ENCODE peak calls at places on chromosomes 5 and 9, in four cellular contexts. J, B, Z and M are unnamed samples.

GRCh38 chr5:83474170-83474796 is 2.7 kb downstream of the VCAN start:
- DNase-seq in J (peak; percentile 94), B (peak; percentile 70), Z (peak; percentile 92), M (peak; percentile 91)

GRCh38 chr5:76314643-76315042 is 88.4 kb upstream of the IQGAP2 start:
- DNase-seq in B (no peak), J (no peak), Z (no peak), M (no peak)

GRCh38 chr9:113533335-113534225 is 70.1 kb downstream of the RGS3 start:
- DNase-seq in B (no peak), Z (no peak), J (no peak), M (no peak)

GRCh38 chr5:108579236-108579635 is 168.5 kb upstream of the FER start:
- DNase-seq in J (peak; percentile 2), Z (no peak), B (no peak), M (no peak)

GRCh38 chr5:79193643-79194042 is 42.3 kb upstream of the JMY start:
- DNase-seq in B (no peak), Z (no peak), J (peak; percentile 57), M (no peak)

GRCh38 chr5:176870110-176870591 is 29.0 kb downstream of the HK3 start:
- DNase-seq in B (peak; percentile 68), J (peak; percentile 73), Z (no peak), M (peak; percentile 99)

GRCh38 chr5:126499742-126500396 is 76.7 kb downstream of the GRAMD2B start:
- DNase-seq in Z (no peak), J (peak; percentile 41), B (no peak), M (no peak)

GRCh38 chr9:130607640-130608420 is 28.5 kb downstream of the FUBP3 start:
- DNase-seq in B (no peak), J (peak; percentile 56), Z (no peak), M (peak; percentile 94)

GRCh38 chr9:127578627-127578951 is 33.5 kb upstream of the STXBP1 start:
- DNase-seq in B (no peak), J (no peak), Z (no peak), M (peak; percentile 71)

GRCh38 chr5:39156082-39156481 is 63.3 kb downstream of the FYB1 start:
- DNase-seq in J (no peak), Z (no peak), B (no peak), M (no peak)

GRCh38 chr9:80976417-80976816 is 712.9 kb downstream of the TLE1 start:
- DNase-seq in B (no peak), J (no peak), Z (no peak), M (no peak)

GRCh38 chr9:87350915-87351314 is 146.8 kb upstream of the DAPK1 start:
- DNase-seq in J (peak; percentile 34), Z (no peak), B (no peak), M (no peak)

GRCh38 chr9:4490705-4491620 is 695 bp downstream of the SLC1A1 start:
- DNase-seq in Z (no peak), B (no peak), J (peak; percentile 56), M (peak; percentile 49)

GRCh38 chr9:110440161-110440560 is 102.5 kb upstream of the TXNDC8 start:
- DNase-seq in B (no peak), Z (no peak), J (peak; percentile 94), M (peak; percentile 93)

GRCh38 chr5:56585466-56585865 is 229.9 kb upstream of the MAP3K1 start:
- DNase-seq in Z (no peak), B (no peak), J (peak; percentile 63), M (no peak)

GRCh38 chr9:137267933-137268355 is 9.6 kb upstream of the TOR4A start:
- DNase-seq in B (no peak), J (no peak), Z (no peak), M (peak; percentile 96)

GRCh38 chr5:173646684-173647083 is 30.2 kb upstream of the BOD1 start:
- DNase-seq in Z (no peak), J (no peak), B (no peak), M (no peak)

GRCh38 chr9:69339620-69340019 is 14.6 kb downstream of the ENTREP1 start:
- DNase-seq in J (no peak), B (no peak), Z (no peak), M (no peak)

GRCh38 chr5:359301-359897 is 37.9 kb downstream of the AHRR start:
- DNase-seq in Z (peak; percentile 3), B (no peak), J (no peak), M (peak; percentile 50)

GRCh38 chr9:36793277-36793676 is 220.6 kb downstream of the MELK start:
- DNase-seq in Z (peak; percentile 55), J (no peak), B (no peak), M (no peak)

GRCh38 chr9:101880846-101881245 is 142.4 kb upstream of the GRIN3A start:
- DNase-seq in J (no peak), Z (no peak), B (no peak), M (no peak)

GRCh38 chr5:137572042-137572695 is 73.0 kb upstream of the SPOCK1 start:
- DNase-seq in J (peak; percentile 46), Z (no peak), B (no peak), M (peak; percentile 81)

GRCh38 chr5:72509401-72509800 is 2.2 kb upstream of the ZNF366 start:
- DNase-seq in B (no peak), Z (peak; percentile 25), J (peak; percentile 55), M (no peak)

GRCh38 chr5:172683264-172683663 is 42.2 kb downstream of the NEURL1B start:
- DNase-seq in Z (no peak), J (no peak), B (no peak), M (peak; percentile 30)

GRCh38 chr9:120882935-120883607 is 6.1 kb upstream of the PHF19 start:
- DNase-seq in Z (no peak), J (no peak), B (no peak), M (no peak)

GRCh38 chr5:68180286-68181038 is 35.1 kb upstream of the PIK3R1 start:
- DNase-seq in B (no peak), Z (no peak), J (no peak), M (no peak)

GRCh38 chr9:105114956-105115728 is 129.3 kb upstream of the SLC44A1 start:
- DNase-seq in B (no peak), Z (no peak), J (no peak), M (no peak)

GRCh38 chr5:177458912-177459350 is 12.3 kb downstream of the PRR7 start:
- DNase-seq in J (peak; percentile 70), Z (peak; percentile 58), B (no peak), M (peak; percentile 87)

GRCh38 chr5:107719207-107719606 is 48.5 kb upstream of the EFNA5 start:
- DNase-seq in Z (no peak), B (no peak), J (no peak), M (no peak)

GRCh38 chr5:54959673-54960418 is 25.5 kb downstream of the ESM1 start:
- DNase-seq in J (peak; percentile 22), Z (peak; percentile 32), B (no peak), M (no peak)